ENCODE peak calls at places on chromosomes 11 and 22, in four cellular contexts. B is spleen, V is HL-60, S is AG04450. E is an unnamed sample.

GRCh38 chr22:32991353-32992115 is 66.6 kb downstream of the SYN3 start:
- DNase-seq in V (no peak), B (no peak), S (no peak), E (no peak)

GRCh38 chr11:73637012-73637411 is 9.4 kb upstream of the PLEKHB1 start:
- DNase-seq in V (no peak), S (no peak), B (no peak), E (no peak)

GRCh38 chr11:59680287-59681154 is 11.7 kb upstream of the PATL1 start:
- DNase-seq in V (no peak), B (peak; percentile 79), S (peak; percentile 61), E (peak; percentile 81)

GRCh38 chr11:15935370-15935769 is 421.0 kb downstream of the SOX6 start:
- DNase-seq in S (no peak), V (no peak), B (no peak), E (no peak)

GRCh38 chr22:30495041-30495784 is 10.3 kb downstream of the SEC14L4 start:
- DNase-seq in B (no peak), S (no peak), V (no peak), E (no peak)

GRCh38 chr11:134751825-134752224 is 339.8 kb upstream of the B3GAT1 start:
- DNase-seq in B (peak; percentile 7), S (no peak), V (no peak), E (no peak)

GRCh38 chr11:116540019-116540418 is 232.8 kb downstream of the BUD13 start:
- DNase-seq in B (no peak), V (no peak), S (no peak), E (no peak)

GRCh38 chr11:19060629-19061028 is at the start of gene MRGPRX2:
- DNase-seq in B (no peak), V (no peak), S (no peak), E (peak; percentile 10)

GRCh38 chr22:42621505-42622002 is 6.9 kb upstream of the POLDIP3 start:
- DNase-seq in B (peak; percentile 90), V (no peak), S (no peak), E (peak; percentile 51)

GRCh38 chr11:68677432-68677831 is 6.9 kb upstream of the GAL start:
- DNase-seq in B (no peak), S (peak; percentile 83), V (no peak), E (peak; percentile 87)

GRCh38 chr11:7511405-7511804 is 2.4 kb upstream of the PPFIBP2 start:
- DNase-seq in B (no peak), V (no peak), S (no peak), E (peak; percentile 65)

GRCh38 chr22:22080270-22080669 is 97.7 kb upstream of the TOP3B start:
- DNase-seq in S (no peak), B (no peak), V (no peak), E (no peak)

GRCh38 chr11:11731311-11732083 is 109.7 kb upstream of the GALNT18 start:
- DNase-seq in V (no peak), B (no peak), S (peak; percentile 6), E (no peak)

GRCh38 chr11:70365536-70365912 is 32.8 kb upstream of the CTTN start:
- DNase-seq in V (no peak), S (no peak), B (no peak), E (no peak)

GRCh38 chr22:49727881-49728563 is 99.7 kb downstream of the BRD1 start:
- DNase-seq in V (no peak), B (no peak), S (no peak), E (no peak)

GRCh38 chr22:47111626-47112373 is 349.4 kb downstream of the TBC1D22A start:
- DNase-seq in B (no peak), V (no peak), S (no peak), E (no peak)

GRCh38 chr11:92225563-92226308 is 1.1 kb downstream of the FAT3 start:
- DNase-seq in S (no peak), B (no peak), V (no peak), E (no peak)

GRCh38 chr11:2805388-2806057 is 80.1 kb downstream of the CDKN1C start:
- DNase-seq in S (no peak), B (peak; percentile 53), V (no peak), E (no peak)

GRCh38 chr11:2577071-2578005 is 122.5 kb downstream of the KCNQ1OT1 start:
- DNase-seq in B (peak; percentile 64), S (no peak), V (no peak), E (no peak)

GRCh38 chr11:113267536-113267935 is 46.8 kb upstream of the TTC12 start:
- DNase-seq in B (no peak), S (no peak), V (no peak), E (no peak)

GRCh38 chr11:72138821-72139390 is 3.4 kb downstream of the FOLR3 start:
- DNase-seq in S (no peak), V (no peak), B (no peak), E (no peak)

GRCh38 chr11:1837171-1838076 is 1.4 kb upstream of the TNNI2 start:
- DNase-seq in B (peak; percentile 96), S (no peak), V (no peak), E (peak; percentile 19)

GRCh38 chr22:43110927-43111623 is 525 bp downstream of the BIK start:
- DNase-seq in S (no peak), B (peak; percentile 84), V (peak; percentile 52), E (no peak)

GRCh38 chr22:45008853-45009751 is 703 bp downstream of the PHF21B start:
- DNase-seq in S (no peak), B (no peak), V (no peak), E (no peak)

GRCh38 chr22:37284807-37285355 is 2.6 kb downstream of the CYTH4 start:
- DNase-seq in V (peak; percentile 98), B (peak; percentile 94), S (no peak), E (no peak)

GRCh38 chr11:70205049-70205725 is 2.1 kb downstream of the FADD start:
- DNase-seq in B (peak; percentile 67), V (no peak), S (no peak), E (no peak)

GRCh38 chr11:69841859-69842698 is 22.9 kb upstream of the FGF3 start:
- DNase-seq in S (no peak), B (peak; percentile 56), V (no peak), E (no peak)

GRCh38 chr11:44047931-44048431 is at the start of gene ACCSL:
- DNase-seq in S (no peak), V (no peak), B (no peak), E (no peak)

GRCh38 chr11:64368673-64369074 is 9.7 kb downstream of the RPS6KA4 start:
- DNase-seq in B (no peak), V (no peak), S (no peak), E (no peak)

GRCh38 chr22:43539572-43540533 is 128.0 kb downstream of the MPPED1 start:
- DNase-seq in S (no peak), V (no peak), B (no peak), E (no peak)

GRCh38 chr11:35967042-35967441 is 23.2 kb downstream of the LDLRAD3 start:
- DNase-seq in S (no peak), V (no peak), B (no peak), E (no peak)

GRCh38 chr11:130390071-130390758 is 38.2 kb downstream of the ADAMTS8 start:
- DNase-seq in S (peak; percentile 97), B (no peak), V (no peak), E (peak; percentile 32)

GRCh38 chr11:76207642-76208378 is 1.5 kb upstream of the WNT11 start:
- DNase-seq in V (peak; percentile 43), B (peak; percentile 96), S (no peak), E (peak; percentile 70)

GRCh38 chr11:71236836-71237475 is 15.4 kb downstream of the SHANK2 start:
- DNase-seq in V (no peak), S (no peak), B (peak; percentile 29), E (no peak)

DNA sequence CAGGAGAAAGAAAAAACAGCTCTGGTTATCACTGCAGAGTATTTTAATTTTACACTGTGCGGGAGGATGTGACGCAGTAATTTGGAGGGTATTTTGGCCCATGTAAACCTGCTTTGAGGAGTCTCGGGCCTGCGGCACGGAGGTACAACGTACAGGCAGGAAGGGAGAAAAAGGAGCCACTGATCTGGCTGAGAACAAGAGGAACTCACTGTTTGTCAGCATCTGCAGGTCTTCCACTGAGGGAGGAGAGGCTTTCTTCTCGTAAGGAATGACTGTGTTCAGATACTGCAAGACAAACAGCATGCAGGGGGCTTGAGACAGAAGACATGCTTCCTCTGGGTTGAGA is 44.0 kb downstream of the FEZ1 start:
- DNase-seq in S (no peak), B (no peak), V (no peak), E (no peak)
- H3K4me3 ChIP-seq in S (no peak overlapping the region), B (no peak overlapping the region), V (no peak overlapping the region), E (no peak overlapping the region)

DNA sequence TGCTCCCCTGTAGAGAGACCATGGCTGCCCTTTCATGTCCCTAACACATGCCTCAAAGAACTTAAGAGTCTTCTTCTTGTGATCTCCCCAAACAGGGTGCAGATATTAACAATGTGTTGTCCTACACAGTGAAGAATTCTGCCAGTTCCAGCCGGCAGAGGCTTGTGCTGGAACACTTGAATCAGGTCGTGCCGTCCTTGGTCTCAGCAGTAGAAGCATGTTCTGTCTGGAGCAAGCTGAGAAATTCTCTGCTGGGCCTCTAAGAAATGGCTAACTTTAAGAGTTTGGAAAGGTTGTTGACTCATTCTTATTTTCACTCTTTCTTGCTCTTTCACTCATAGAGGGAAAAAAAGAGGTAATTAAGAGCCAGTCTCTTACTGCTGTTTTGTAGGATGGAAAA is 71.1 kb upstream of the SLC25A18 start:
- DNase-seq in V (no peak), B (no peak), S (no peak), E (no peak)
- H3K4me3 ChIP-seq in V (no peak overlapping the region), B (no peak overlapping the region), S (no peak overlapping the region), E (no peak overlapping the region)

GRCh38 chr11:17543574-17544180 is 539 bp downstream of the USH1C start:
- DNase-seq in V (no peak), B (peak; percentile 66), S (no peak), E (no peak)
- H3K4me3 ChIP-seq in V (no peak overlapping the region), B (no peak overlapping the region), S (no peak overlapping the region), E (no peak overlapping the region)

GRCh38 chr22:26656896-26657851 is at the start of gene MIAT:
- DNase-seq in B (peak; percentile 91), S (no peak), V (no peak), E (no peak)

GRCh38 chr22:26662160-26662559 is 4.8 kb downstream of the MIAT start:
- DNase-seq in B (no peak), S (no peak), V (no peak), E (no peak)

GRCh38 chr22:26660961-26661578 is 3.7 kb downstream of the MIAT start:
- DNase-seq in S (no peak), V (no peak), B (peak; percentile 41), E (no peak)

GRCh38 chr22:26658671-26659478 is 1.5 kb downstream of the MIAT start:
- DNase-seq in B (peak; percentile 90), V (peak; percentile 76), S (peak; percentile 86), E (peak; percentile 52)

GRCh38 chr22:26658161-26658560 is 773 bp downstream of the MIAT start:
- DNase-seq in V (no peak), S (no peak), B (no peak), E (no peak)
- H3K4me3 ChIP-seq in V (peak overlapping the region; percentile 35), S (peak overlapping the region; percentile 69), B (peak overlapping the region; percentile 40), E (no peak overlapping the region)

GRCh38 chr11:118838905-118839553 is 44.7 kb upstream of the CXCR5 start:
- DNase-seq in S (no peak), B (no peak), V (peak; percentile 59), E (no peak)

GRCh38 chr11:118842369-118842768 is 41.3 kb upstream of the CXCR5 start:
- DNase-seq in B (no peak), V (no peak), S (no peak), E (no peak)

GRCh38 chr11:118845369-118845768 is 38.3 kb upstream of the CXCR5 start:
- DNase-seq in S (no peak), B (no peak), V (no peak), E (peak; percentile 15)

GRCh38 chr11:118843518-118843917 is 40.2 kb upstream of the CXCR5 start:
- DNase-seq in V (no peak), B (no peak), S (no peak), E (no peak)

GRCh38 chr11:118841469-118842222 is 42.0 kb upstream of the CXCR5 start:
- DNase-seq in S (no peak), V (no peak), B (no peak), E (no peak)
- H3K4me3 ChIP-seq in S (no peak overlapping the region), V (no peak overlapping the region), B (peak overlapping the region; percentile 19), E (no peak overlapping the region)